ENCODE peak calls at places on chromosomes 3 and 15, in seven cellular contexts. P, E, V, I, M, C and N are unnamed samples.

GRCh38 chr3:181210275-181210674 is 220.7 kb upstream of the DNAJC19 start:
- DNase-seq in V (no peak), M (no peak), I (no peak), E (peak), C (no peak), P (peak), N (peak)

GRCh38 chr3:48015451-48016182 is 599 bp downstream of the MAP4 start:
- DNase-seq in E (no peak), I (no peak), P (no peak), V (no peak), M (no peak), C (no peak), N (no peak)

GRCh38 chr3:149784064-149784704 is 8.2 kb downstream of the ANKUB1 start:
- DNase-seq in I (no peak), M (no peak), C (no peak), V (peak), P (peak), E (no peak), N (no peak)

GRCh38 chr15:75431682-75432081 is 19.8 kb downstream of the SIN3A start:
- DNase-seq in M (no peak), C (no peak), V (no peak), E (no peak), P (no peak), I (no peak), N (no peak)

GRCh38 chr3:131008326-131008725 is 18.3 kb downstream of the ASTE1 start:
- DNase-seq in E (no peak), P (no peak), V (no peak), M (no peak), I (no peak), C (no peak), N (no peak)

GRCh38 chr3:127694467-127695215 is 21.9 kb downstream of the ABTB1 start:
- DNase-seq in C (peak), I (peak), M (peak), E (peak), V (no peak), P (peak), N (peak)

GRCh38 chr15:62426387-62426956 is 261.4 kb upstream of the C2CD4B start:
- DNase-seq in M (peak), V (no peak), P (no peak), I (no peak), E (no peak), C (no peak), N (no peak)

GRCh38 chr3:177196473-177197040 is 725 bp downstream of the TBL1XR1 start:
- DNase-seq in P (peak), C (peak), E (peak), I (no peak), V (no peak), M (peak), N (no peak)

DNA sequence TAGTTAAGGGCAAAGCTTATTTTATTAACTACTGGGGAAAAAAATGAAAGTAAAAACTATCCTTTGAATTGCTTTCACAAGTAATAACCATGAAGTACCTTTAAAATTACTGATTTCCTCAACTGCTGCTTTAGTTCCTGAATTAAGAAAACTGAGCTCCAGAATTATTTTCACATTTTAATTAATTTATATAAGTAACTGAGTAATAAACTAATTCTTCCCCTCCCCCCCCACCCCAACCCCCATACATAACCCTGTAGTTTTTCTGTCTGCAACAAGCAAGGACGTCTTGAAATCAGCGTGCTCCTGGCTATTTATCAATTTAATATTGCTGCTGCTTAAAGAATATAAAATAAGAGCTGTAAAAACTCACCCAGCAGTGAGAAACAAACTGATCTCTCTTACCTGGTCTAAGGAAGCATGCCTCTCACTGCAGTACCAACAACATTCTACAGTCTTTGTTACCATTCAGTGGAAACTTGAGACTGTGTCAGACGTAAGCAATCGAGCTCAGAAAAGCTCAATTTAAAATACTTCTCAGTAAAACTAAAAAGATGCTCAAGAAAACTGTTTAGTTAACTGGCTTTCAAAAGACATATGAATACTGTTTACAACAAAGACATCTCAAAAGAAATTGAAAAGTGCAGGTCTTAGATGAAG is 121.0 kb downstream of the TFDP2 start:
- DNase-seq in E (peak), P (peak), C (peak), M (no peak), I (no peak), V (peak), N (peak)
- H3K4me3 ChIP-seq in E (peak), P (peak), C (no peak), M (peak), I (peak), V (peak), N (peak)

DNA sequence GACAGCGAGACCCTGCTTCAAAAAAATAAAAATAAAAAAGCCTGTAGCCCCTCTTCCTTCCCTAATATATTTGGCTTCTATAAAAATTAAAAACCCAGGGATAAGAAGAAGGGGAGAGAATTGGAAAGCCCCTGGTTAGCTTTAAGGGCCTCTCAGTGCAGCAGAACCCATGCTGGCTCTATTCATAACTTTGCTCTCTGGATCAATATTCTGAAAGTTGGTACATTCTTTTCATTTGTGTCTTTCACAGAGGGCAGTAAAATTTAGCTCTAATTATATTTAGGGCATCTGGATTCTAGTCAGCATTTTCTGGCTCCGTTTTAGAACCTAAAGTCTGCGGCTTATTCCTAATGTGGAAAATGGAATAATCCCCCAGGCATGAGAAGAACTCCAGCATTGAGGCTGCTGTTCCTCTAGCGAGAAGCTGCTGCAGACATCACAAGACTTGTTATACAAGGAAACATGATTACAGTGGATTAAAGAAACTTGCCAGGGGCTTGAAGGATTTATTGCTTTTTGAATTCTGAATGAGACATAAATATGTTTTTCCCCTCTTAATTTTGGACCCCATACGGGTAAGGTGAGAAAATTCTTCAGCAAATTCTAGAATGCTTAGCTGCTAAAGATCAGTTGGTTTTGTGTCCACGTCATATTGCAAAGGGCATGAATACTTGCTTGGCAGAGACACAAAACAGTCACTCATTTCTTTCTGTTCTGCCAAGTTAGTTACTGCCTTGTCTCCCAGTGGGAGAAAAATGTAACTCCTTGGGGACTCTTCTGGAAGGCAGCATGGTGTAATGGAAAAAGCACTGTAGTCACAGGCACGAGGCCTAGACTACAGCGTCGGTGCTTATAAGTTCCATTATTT is 177.7 kb downstream of the VGLL4 start:
- DNase-seq in P (no peak), C (no peak), I (no peak), E (no peak), V (no peak), M (peak), N (no peak)
- H3K4me3 ChIP-seq in P (no peak), C (no peak), I (no peak), E (no peak), V (no peak), M (no peak), N (no peak)

GRCh38 chr3:42652251-42652610 is 1.3 kb upstream of the ZBTB47 start:
- DNase-seq in P (no peak), I (no peak), E (no peak), C (no peak), M (no peak), V (no peak), N (no peak)

GRCh38 chr3:42649783-42650182 is 3.7 kb upstream of the ZBTB47 start:
- DNase-seq in P (no peak), M (no peak), I (no peak), C (no peak), E (no peak), V (no peak), N (no peak)

GRCh38 chr3:42652611-42653302 is 740 bp upstream of the ZBTB47 start:
- DNase-seq in P (peak), E (peak), V (peak), C (no peak), I (peak), M (peak), N (no peak)

GRCh38 chr3:42653303-42653559 is 266 bp upstream of the ZBTB47 start:
- DNase-seq in E (no peak), V (no peak), C (no peak), I (no peak), P (no peak), M (no peak), N (no peak)

GRCh38 chr3:42651248-42652091 is 2.0 kb upstream of the ZBTB47 start:
- DNase-seq in V (no peak), C (no peak), I (no peak), E (no peak), P (no peak), M (peak), N (no peak)
- H3K4me3 ChIP-seq in V (peak), C (no peak), I (no peak), E (no peak), P (no peak), M (no peak), N (no peak)

GRCh38 chr15:40340740-40341400 is at the start of gene CCDC9B:
- DNase-seq in M (peak), C (no peak), E (no peak), V (no peak), I (peak), P (peak), N (no peak)
- H3K4me3 ChIP-seq in M (no peak), C (no peak), E (no peak), V (peak), I (peak), P (peak), N (no peak)

GRCh38 chr3:193746832-193747231 is 153.8 kb downstream of the OPA1 start:
- DNase-seq in C (no peak), M (no peak), E (no peak), I (no peak), P (no peak), V (no peak), N (no peak)

GRCh38 chr3:193744048-193744821 is 151.2 kb downstream of the OPA1 start:
- DNase-seq in P (peak), M (no peak), V (no peak), I (no peak), C (no peak), E (no peak), N (no peak)

GRCh38 chr3:193742628-193743027 is 149.6 kb downstream of the OPA1 start:
- DNase-seq in C (no peak), E (peak), I (no peak), V (no peak), P (no peak), M (no peak), N (no peak)

GRCh38 chr3:193743702-193744047 is 150.7 kb downstream of the OPA1 start:
- DNase-seq in C (no peak), I (no peak), P (peak), E (peak), M (no peak), V (no peak), N (no peak)

GRCh38 chr3:193744822-193745684 is 152.0 kb downstream of the OPA1 start:
- DNase-seq in C (no peak), M (no peak), P (no peak), E (no peak), I (no peak), V (no peak), N (no peak)
- H3K4me3 ChIP-seq in C (no peak), M (no peak), P (no peak), E (no peak), I (no peak), V (no peak), N (no peak)

DNA sequence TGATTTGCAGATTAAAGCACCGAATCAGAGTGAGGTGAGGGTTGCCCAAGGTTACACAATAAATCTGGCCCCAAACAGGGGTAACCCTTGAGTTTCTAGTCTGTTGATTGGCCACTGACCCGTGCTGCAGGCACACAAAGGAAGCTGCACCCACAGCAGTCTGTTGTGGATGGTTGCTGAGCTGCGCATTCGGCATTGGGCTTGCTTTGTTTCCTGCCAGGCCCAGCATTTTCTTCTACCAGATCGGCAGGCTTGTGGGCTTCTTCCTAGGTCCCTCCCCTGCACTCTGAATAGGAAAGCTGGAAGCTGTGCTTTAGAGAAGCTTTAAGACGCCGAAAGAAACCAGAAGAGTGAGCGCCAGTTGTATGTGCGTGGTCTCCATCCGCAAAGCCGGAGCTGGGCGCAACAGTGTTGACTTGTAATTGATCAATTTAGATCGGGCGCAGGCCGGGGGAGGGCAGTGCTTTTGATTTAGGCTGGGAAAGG is 12.1 kb downstream of the B3GNT5 start:
- DNase-seq in I (no peak), V (no peak), C (no peak), P (no peak), E (no peak), M (peak), N (no peak)
- H3K4me3 ChIP-seq in I (no peak), V (no peak), C (no peak), P (no peak), E (no peak), M (no peak), N (no peak)